ENCODE peak calls at places on chromosomes 3 and 15, in five cellular contexts. T is kidney epithelial cell, A is uterus, N is GM10248, L is BE2C. Z is an unnamed sample.

GRCh38 chr15:59567369-59567768 is 44.2 kb upstream of the GCNT3 start:
- DNase-seq in T (no peak), A (no peak), N (no peak), L (no peak), Z (no peak)

GRCh38 chr15:67746022-67746421 is 79.3 kb upstream of the SKOR1 start:
- DNase-seq in T (no peak), A (no peak), N (no peak), L (no peak), Z (no peak)

GRCh38 chr3:43861635-43862034 is 170.9 kb downstream of the ABHD5 start:
- DNase-seq in T (no peak), A (no peak), N (no peak), L (no peak), Z (no peak)

GRCh38 chr15:67117356-67117755 is 52.0 kb downstream of the SMAD3 start:
- DNase-seq in T (no peak), A (no peak), N (no peak), L (no peak), Z (no peak)

GRCh38 chr15:75782926-75783325 is 60.3 kb upstream of the UBE2Q2 start:
- DNase-seq in T (no peak), A (no peak), N (no peak), L (no peak), Z (no peak)

GRCh38 chr3:120394343-120394742 is 45.2 kb upstream of the LRRC58 start:
- DNase-seq in T (no peak), A (no peak), N (no peak), L (no peak), Z (no peak)

GRCh38 chr3:48593337-48593736 is 1.8 kb downstream of the COL7A1 start:
- DNase-seq in T (no peak), A (no peak), N (no peak), L (no peak), Z (no peak)

GRCh38 chr15:75720787-75721461 is 8.3 kb upstream of the CSPG4 start:
- DNase-seq in T (no peak), A (peak), N (no peak), L (peak), Z (no peak)

GRCh38 chr15:70514236-70514635 is 249.1 kb downstream of the UACA start:
- DNase-seq in T (no peak), A (no peak), N (no peak), L (no peak), Z (no peak)

GRCh38 chr15:62736756-62737155 is 305.8 kb upstream of the TPM1 start:
- DNase-seq in T (no peak), A (no peak), N (no peak), L (no peak), Z (no peak)

GRCh38 chr3:112671930-112672715 is 31.2 kb upstream of the CCDC80 start:
- DNase-seq in T (no peak), A (no peak), N (no peak), L (no peak), Z (no peak)

GRCh38 chr3:69326821-69327433 is 59.0 kb downstream of the FRMD4B start:
- DNase-seq in T (no peak), A (no peak), N (peak), L (no peak), Z (no peak)

GRCh38 chr3:125434582-125435011 is 59.5 kb upstream of the ZNF148 start:
- DNase-seq in T (no peak), A (no peak), N (peak), L (no peak), Z (no peak)

GRCh38 chr3:188151438-188151837 is 2.5 kb upstream of the LPP start:
- DNase-seq in T (no peak), A (no peak), N (no peak), L (no peak), Z (no peak)

GRCh38 chr3:45553469-45553974 is 41.0 kb upstream of the LIMD1 start:
- DNase-seq in T (no peak), A (peak), N (peak), L (peak), Z (no peak)

GRCh38 chr3:17054301-17054700 is 169.5 kb downstream of the PLCL2 start:
- DNase-seq in T (no peak), A (no peak), N (no peak), L (no peak), Z (no peak)

GRCh38 chr3:163779396-163780344 is 1298.6 kb downstream of the SI start:
- DNase-seq in T (no peak), A (no peak), N (no peak), L (no peak), Z (no peak)
- TF ChIP-seq CTCF in T (no peak), A (no peak), N (no peak), L (peak), Z (no peak)

DNA sequence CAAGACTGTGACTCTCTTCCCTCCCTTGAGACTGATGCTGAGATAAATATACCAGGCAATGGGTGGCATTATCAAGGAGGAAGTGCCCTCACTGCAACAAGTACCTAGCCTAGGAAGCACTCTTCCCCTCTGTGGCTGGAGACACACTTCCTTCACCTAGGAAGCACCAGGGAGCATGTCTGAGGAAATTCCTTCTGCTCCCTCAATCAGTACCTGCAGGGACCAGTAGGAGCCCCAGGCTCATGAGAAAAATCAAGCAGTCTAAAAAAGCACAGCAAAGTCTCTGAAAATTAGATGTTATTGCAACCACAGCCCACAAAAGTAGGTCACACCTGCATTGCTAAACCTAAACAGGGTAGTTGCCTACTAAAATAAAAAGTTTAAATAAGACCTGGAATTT is 78.2 kb upstream of the TRPM1 start:
- DNase-seq in T (no peak), A (no peak), N (no peak), L (no peak), Z (no peak)
- TF ChIP-seq CTCF in T (no peak), A (no peak), N (no peak), L (peak), Z (no peak)

DNA sequence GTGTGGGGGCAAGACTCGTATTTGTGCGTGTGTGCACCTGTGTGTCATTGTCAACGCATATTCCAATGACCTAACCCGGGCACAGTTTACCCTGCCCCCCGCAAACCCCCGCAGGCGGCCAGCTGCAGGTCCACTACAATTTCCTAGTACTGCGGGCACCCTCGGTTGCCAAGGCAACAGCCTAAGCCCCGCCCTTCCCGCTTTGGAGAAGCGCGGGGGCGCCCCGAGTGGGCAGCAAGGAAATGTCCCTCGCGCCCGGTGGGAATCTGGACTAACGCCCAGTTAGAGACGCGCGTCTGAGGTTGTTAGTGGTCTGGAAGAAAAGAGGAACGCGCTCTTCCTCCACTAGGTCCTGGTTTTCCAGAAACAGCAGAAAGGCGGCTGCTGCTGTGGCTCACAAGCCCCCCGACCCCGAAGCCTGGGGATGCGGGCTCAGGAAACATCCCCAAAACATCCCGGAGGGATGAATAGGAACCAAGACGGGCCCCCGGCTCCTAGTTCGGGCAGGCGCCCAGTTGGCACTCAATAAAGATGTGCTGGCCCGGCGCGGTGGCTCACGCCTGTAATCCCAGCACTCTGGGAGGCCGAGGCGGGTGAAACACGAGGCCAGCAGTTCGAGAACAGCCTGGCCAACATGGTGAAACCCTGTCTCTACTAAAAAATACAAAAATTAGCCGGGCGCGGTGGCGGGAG is 1.1 kb downstream of the ABHD14A start:
- DNase-seq in T (no peak), A (peak), N (no peak), L (peak), Z (peak)
- TF ChIP-seq CTCF in T (peak), A (no peak), N (no peak), L (no peak), Z (peak)

GRCh38 chr3:127556565-127556964 is 34.0 kb downstream of the TPRA1 start:
- DNase-seq in T (no peak), A (no peak), N (no peak), L (peak), Z (no peak)
- TF ChIP-seq CTCF in T (peak), A (no peak), N (no peak), L (peak), Z (peak)

GRCh38 chr15:92272106-92272505 is 121.6 kb upstream of the ST8SIA2 start:
- DNase-seq in T (no peak), A (no peak), N (no peak), L (no peak), Z (no peak)

GRCh38 chr15:92273286-92273685 is 120.4 kb upstream of the ST8SIA2 start:
- DNase-seq in T (no peak), A (no peak), N (no peak), L (no peak), Z (no peak)

GRCh38 chr15:92273732-92274131 is 119.9 kb upstream of the ST8SIA2 start:
- DNase-seq in T (no peak), A (no peak), N (no peak), L (peak), Z (no peak)

GRCh38 chr15:92277776-92278175 is 115.9 kb upstream of the ST8SIA2 start:
- DNase-seq in T (no peak), A (no peak), N (peak), L (peak), Z (no peak)
- TF ChIP-seq CTCF in T (peak), A (no peak), N (peak), L (peak), Z (peak)

DNA sequence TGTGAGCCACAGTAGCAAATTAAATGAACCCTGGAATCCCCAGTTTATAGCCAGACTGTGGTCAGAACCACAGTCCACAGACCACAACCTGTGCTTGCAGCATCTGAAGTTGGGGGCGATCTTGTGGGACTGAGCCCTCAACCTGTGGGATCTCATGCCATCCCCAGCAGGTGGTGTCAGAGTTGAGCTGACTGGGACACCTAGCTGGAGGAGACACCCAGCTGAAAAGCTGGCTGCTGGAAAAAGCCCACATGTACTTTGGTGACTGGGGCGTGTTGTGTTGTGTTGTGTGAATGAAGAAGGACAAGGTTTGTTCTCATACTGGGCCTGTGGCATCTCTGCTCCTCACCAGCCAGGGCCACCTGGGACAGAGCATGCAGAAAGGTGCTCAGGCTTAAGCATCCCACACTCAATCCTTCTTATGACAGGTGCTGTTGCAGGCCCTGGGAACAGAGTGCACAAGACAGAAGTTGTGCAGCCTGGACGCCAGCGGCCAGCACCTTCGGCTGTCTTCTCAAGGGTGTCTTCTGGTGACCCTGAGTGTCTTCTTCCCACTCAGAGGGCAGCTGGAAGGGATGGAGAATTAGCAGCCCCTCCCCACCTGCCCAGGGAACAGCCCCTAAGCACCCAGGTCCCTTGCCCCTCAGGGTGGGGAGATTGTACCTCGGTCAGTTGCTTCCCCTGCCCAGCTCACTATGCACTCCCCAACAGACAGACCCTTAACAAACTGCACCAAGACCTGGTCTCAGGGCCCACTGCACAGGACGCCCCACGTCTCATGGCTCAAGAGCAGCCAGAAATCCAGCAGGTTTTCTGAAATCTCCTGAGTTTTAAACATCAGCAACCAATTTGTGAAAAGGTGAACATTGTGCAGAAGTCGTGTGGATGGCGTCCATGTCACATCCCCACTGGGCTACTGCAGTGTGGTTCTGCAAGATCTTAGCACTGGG is 2.2 kb upstream of the UROC1 start:
- DNase-seq in T (no peak), A (no peak), N (no peak), L (no peak), Z (no peak)
- TF ChIP-seq CTCF in T (no peak), A (no peak), N (no peak), L (no peak), Z (no peak)

Z was measured in neural crest cell.